ENCODE peak calls at places on chromosomes 6 and 20, in five cellular contexts. P is heart right ventricle, R is lower lobe of right lung, Q is transverse colon, L is cardiac muscle cell. T is an unnamed sample.

GRCh38 chr20:37897008-37897548 is 5.8 kb upstream of the VSTM2L start:
- DNase-seq in P (peak; percentile 32), R (no peak), Q (no peak), L (peak; percentile 79), T (no peak)

GRCh38 chr20:12237772-12238171 is 320.1 kb downstream of the BTBD3 start:
- DNase-seq in P (peak; percentile 7), R (no peak), Q (no peak), L (no peak), T (no peak)

GRCh38 chr20:53748821-53749402 is 155.3 kb upstream of the ZNF217 start:
- DNase-seq in P (no peak), R (no peak), Q (no peak), L (no peak), T (peak; percentile 19)

GRCh38 chr6:76495909-76496308 is 423.4 kb upstream of the IMPG1 start:
- DNase-seq in P (no peak), R (no peak), Q (no peak), L (no peak), T (no peak)

GRCh38 chr6:134464690-134465411 is 146.9 kb upstream of the SGK1 start:
- DNase-seq in P (no peak), R (no peak), Q (no peak), L (no peak), T (peak; percentile 98)

GRCh38 chr6:161439093-161439492 is 165.2 kb upstream of the AGPAT4 start:
- DNase-seq in P (peak; percentile 48), R (no peak), Q (no peak), L (no peak), T (no peak)

GRCh38 chr6:170404697-170405096 is 98.1 kb downstream of the FAM120B start:
- DNase-seq in P (no peak), R (no peak), Q (no peak), L (no peak), T (no peak)

GRCh38 chr6:127518710-127519468 is at the start of gene MTCL3:
- DNase-seq in P (peak; percentile 11), R (no peak), Q (no peak), L (no peak), T (no peak)

GRCh38 chr6:54451516-54451915 is 143.3 kb downstream of the TINAG start:
- DNase-seq in P (no peak), R (no peak), Q (no peak), L (no peak), T (no peak)

GRCh38 chr20:59403261-59403961 is 103.0 kb downstream of the EDN3 start:
- DNase-seq in P (peak; percentile 52), R (peak; percentile 55), Q (peak; percentile 62), L (peak; percentile 75), T (no peak)

GRCh38 chr20:9054176-9054575 is 14.7 kb upstream of the PLCB4 start:
- DNase-seq in P (no peak), R (no peak), Q (no peak), L (no peak), T (no peak)

GRCh38 chr6:36840471-36841461 is 1.5 kb upstream of the CPNE5 start:
- DNase-seq in P (peak; percentile 62), R (no peak), Q (no peak), L (no peak), T (no peak)

GRCh38 chr6:136334853-136335252 is 45.2 kb upstream of the BCLAF1 start:
- DNase-seq in P (no peak), R (no peak), Q (no peak), L (no peak), T (no peak)

GRCh38 chr6:163926642-163927041 is 512.1 kb downstream of the QKI start:
- DNase-seq in P (peak; percentile 31), R (no peak), Q (no peak), L (no peak), T (no peak)

GRCh38 chr20:25314497-25315417 is 66.9 kb downstream of the PYGB start:
- DNase-seq in P (no peak), R (peak; percentile 33), Q (peak; percentile 3), L (no peak), T (no peak)

GRCh38 chr20:59416916-59417315 is 116.5 kb downstream of the EDN3 start:
- DNase-seq in P (no peak), R (no peak), Q (no peak), L (no peak), T (no peak)

GRCh38 chr6:129624488-129624887 is 85.5 kb downstream of the ARHGAP18 start:
- DNase-seq in P (no peak), R (no peak), Q (no peak), L (no peak), T (no peak)

GRCh38 chr20:18377896-18378481 is 88.8 kb downstream of the DZANK1 start:
- DNase-seq in P (no peak), R (no peak), Q (no peak), L (no peak), T (no peak)
- H3K4me1 ChIP-seq in P (no peaks in the 10 kb centered on the region), R (no peaks in the 10 kb centered on the region), Q (no peaks in the 10 kb centered on the region), L (no peaks in the 10 kb centered on the region), T (no peaks in the 10 kb centered on the region)

GRCh38 chr20:3044336-3044965 is 1.0 kb downstream of the GNRH2 start:
- DNase-seq in P (no peak), R (no peak), Q (no peak), L (no peak), T (no peak)
- H3K27ac ChIP-seq in P (no peak overlapping the region), R (peak overlapping the region; percentile 87), Q (peak overlapping the region; percentile 92), L (no peak overlapping the region), T (no peak overlapping the region)

DNA sequence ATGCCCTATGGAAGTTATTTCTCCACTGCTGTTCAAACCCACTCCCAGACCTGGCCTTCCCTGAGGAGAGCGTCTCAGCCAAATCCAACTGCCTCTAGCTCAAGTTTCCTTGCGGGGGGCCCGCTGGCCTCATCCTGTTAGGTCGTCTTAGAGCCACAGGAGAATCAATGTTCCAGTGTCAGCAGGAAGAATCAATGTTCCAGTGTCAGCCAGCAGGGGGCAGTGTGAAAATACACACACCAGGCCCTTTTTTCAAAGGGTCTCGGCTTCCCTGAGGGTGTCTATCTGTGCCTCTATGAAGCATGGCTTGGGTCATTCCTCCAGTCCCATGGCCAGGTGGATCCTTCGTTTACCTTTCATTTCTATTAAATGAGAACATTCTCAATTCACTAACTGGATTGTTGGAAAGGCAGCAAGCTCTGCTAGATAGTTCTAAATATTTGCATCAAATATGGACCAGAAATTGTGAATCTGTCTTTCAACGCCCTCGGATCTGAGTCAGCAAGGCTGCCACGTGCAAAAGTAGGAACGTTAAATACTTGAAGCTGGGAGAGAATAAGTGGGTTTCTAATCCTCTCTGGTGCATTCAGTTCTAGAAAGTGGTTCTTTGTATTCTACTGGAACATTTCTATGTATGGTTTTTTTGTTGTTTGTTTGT is 19.2 kb downstream of the PRND start:
- DNase-seq in P (no peak), R (no peak), Q (peak; percentile 56), L (peak; percentile 64), T (no peak)
- TF ChIP-seq CTCF in P (peak; percentile 70), R (peak; percentile 76), Q (peak; percentile 76), L (peak; percentile 76), T (peak; percentile 69)

GRCh38 chr6:27672113-27672799 is 199.4 kb upstream of the ZNF184 start:
- DNase-seq in P (no peak), R (no peak), Q (peak; percentile 14), L (peak; percentile 61), T (peak; percentile 88)
- H3K4me1 ChIP-seq in P (no peaks in the 10 kb centered on the region), R (no peaks in the 10 kb centered on the region), Q (peaks cover 4% of the 10 kb centered on the region), L (peaks cover 9% of the 10 kb centered on the region), T (no peaks in the 10 kb centered on the region)

GRCh38 chr6:125154184-125155135 is 887 bp downstream of the TPD52L1 start:
- DNase-seq in P (peak; percentile 43), R (peak; percentile 57), Q (peak; percentile 45), L (peak; percentile 46), T (peak; percentile 34)
- H3K27ac ChIP-seq in P (peak overlapping the region; percentile 82), R (peak overlapping the region; percentile 54), Q (peak overlapping the region; percentile 70), L (no peak overlapping the region), T (peak overlapping the region; percentile 28)

GRCh38 chr20:19427913-19428800 is 215.7 kb downstream of the SLC24A3 start:
- DNase-seq in P (no peak), R (no peak), Q (no peak), L (peak; percentile 15), T (no peak)
- TF ChIP-seq CTCF in P (no peak), R (no peak), Q (no peak), L (no peak), T (no peak)